ENCODE peak calls at places on chromosomes 6 and 20, in seven cellular contexts. One of them, this sample, is unnamed.
A peak's percentile ranks its signal among the peaks of the same experiment; 100 is the strongest.

GRCh38 chr20:10505320-10506226 is 70.5 kb downstream of the SLX4IP start:
- DNase-seq in upper lobe of right lung: no peak
- DNase-seq in heart left ventricle: no peak
- DNase-seq in GM23338: no peak
- DNase-seq in HCT116: no peak
- DNase-seq in astrocyte: no peak
- DNase-seq in thoracic aorta: no peak
- DNase-seq in this sample: no peak

GRCh38 chr20:61436674-61437279 is 184.7 kb downstream of the CDH4 start:
- DNase-seq in upper lobe of right lung: peak; percentile 22
- DNase-seq in astrocyte: peak; percentile 96
- DNase-seq in GM23338: peak; percentile 99
- DNase-seq in heart left ventricle: no peak
- DNase-seq in thoracic aorta: no peak
- DNase-seq in HCT116: no peak
- DNase-seq in this sample: no peak

GRCh38 chr6:84645000-84645399 is 119.4 kb downstream of the TBX18 start:
- DNase-seq in GM23338: no peak
- DNase-seq in heart left ventricle: no peak
- DNase-seq in HCT116: no peak
- DNase-seq in astrocyte: peak; percentile 64
- DNase-seq in thoracic aorta: no peak
- DNase-seq in upper lobe of right lung: no peak
- DNase-seq in this sample: no peak

GRCh38 chr20:401682-402495 is 6.2 kb upstream of the RBCK1 start:
- DNase-seq in HCT116: peak; percentile 94
- DNase-seq in heart left ventricle: no peak
- DNase-seq in astrocyte: peak; percentile 36
- DNase-seq in GM23338: no peak
- DNase-seq in thoracic aorta: no peak
- DNase-seq in upper lobe of right lung: no peak
- DNase-seq in this sample: no peak

GRCh38 chr6:154874684-154875594 is 120.2 kb upstream of the TIAM2 start:
- DNase-seq in GM23338: peak; percentile 39
- DNase-seq in thoracic aorta: no peak
- DNase-seq in upper lobe of right lung: no peak
- DNase-seq in HCT116: no peak
- DNase-seq in astrocyte: no peak
- DNase-seq in heart left ventricle: no peak
- DNase-seq in this sample: no peak

GRCh38 chr20:40687384-40688128 is 1.5 kb downstream of the MAFB start:
- DNase-seq in GM23338: peak; percentile 73
- DNase-seq in thoracic aorta: no peak
- DNase-seq in astrocyte: peak; percentile 19
- DNase-seq in upper lobe of right lung: peak; percentile 90
- DNase-seq in heart left ventricle: peak; percentile 58
- DNase-seq in HCT116: no peak
- DNase-seq in this sample: no peak

GRCh38 chr20:36205026-36205425 is 31.3 kb upstream of the AAR2 start:
- DNase-seq in thoracic aorta: no peak
- DNase-seq in astrocyte: no peak
- DNase-seq in heart left ventricle: no peak
- DNase-seq in upper lobe of right lung: no peak
- DNase-seq in HCT116: no peak
- DNase-seq in GM23338: no peak
- DNase-seq in this sample: no peak

GRCh38 chr6:148671085-148671484 is 75.7 kb upstream of the UST start:
- DNase-seq in astrocyte: no peak
- DNase-seq in heart left ventricle: no peak
- DNase-seq in upper lobe of right lung: no peak
- DNase-seq in GM23338: peak; percentile 58
- DNase-seq in HCT116: no peak
- DNase-seq in thoracic aorta: no peak
- DNase-seq in this sample: no peak

GRCh38 chr6:80742481-80742880 is 636.0 kb downstream of the BCKDHB start:
- DNase-seq in upper lobe of right lung: no peak
- DNase-seq in thoracic aorta: no peak
- DNase-seq in HCT116: peak; percentile 35
- DNase-seq in GM23338: peak; percentile 59
- DNase-seq in heart left ventricle: no peak
- DNase-seq in astrocyte: peak; percentile 39
- DNase-seq in this sample: no peak

GRCh38 chr6:36815962-36816735 is 23.1 kb downstream of the CPNE5 start:
- DNase-seq in upper lobe of right lung: no peak
- DNase-seq in GM23338: no peak
- DNase-seq in HCT116: no peak
- DNase-seq in astrocyte: no peak
- DNase-seq in heart left ventricle: no peak
- DNase-seq in thoracic aorta: no peak
- DNase-seq in this sample: no peak

GRCh38 chr6:29552512-29553051 is 7.0 kb downstream of the UBD start:
- DNase-seq in astrocyte: peak; percentile 46
- DNase-seq in upper lobe of right lung: no peak
- DNase-seq in thoracic aorta: no peak
- DNase-seq in HCT116: peak; percentile 21
- DNase-seq in heart left ventricle: no peak
- DNase-seq in GM23338: peak; percentile 62
- DNase-seq in this sample: no peak

GRCh38 chr20:4840831-4841230 is 119.1 kb downstream of the PRND start:
- DNase-seq in GM23338: no peak
- DNase-seq in thoracic aorta: no peak
- DNase-seq in heart left ventricle: no peak
- DNase-seq in HCT116: no peak
- DNase-seq in astrocyte: no peak
- DNase-seq in upper lobe of right lung: no peak
- DNase-seq in this sample: no peak

GRCh38 chr20:2872304-2873009 is 824 bp upstream of the PTPRA start:
- DNase-seq in heart left ventricle: peak; percentile 58
- DNase-seq in GM23338: peak; percentile 88
- DNase-seq in HCT116: no peak
- DNase-seq in upper lobe of right lung: peak; percentile 88
- DNase-seq in astrocyte: peak; percentile 34
- DNase-seq in thoracic aorta: peak; percentile 14
- DNase-seq in this sample: peak; percentile 80

GRCh38 chr6:157912326-157912725 is 69.3 kb upstream of the SYNJ2 start:
- DNase-seq in heart left ventricle: no peak
- DNase-seq in thoracic aorta: no peak
- DNase-seq in upper lobe of right lung: no peak
- DNase-seq in GM23338: peak; percentile 29
- DNase-seq in HCT116: no peak
- DNase-seq in astrocyte: peak; percentile 95
- DNase-seq in this sample: no peak

DNA sequence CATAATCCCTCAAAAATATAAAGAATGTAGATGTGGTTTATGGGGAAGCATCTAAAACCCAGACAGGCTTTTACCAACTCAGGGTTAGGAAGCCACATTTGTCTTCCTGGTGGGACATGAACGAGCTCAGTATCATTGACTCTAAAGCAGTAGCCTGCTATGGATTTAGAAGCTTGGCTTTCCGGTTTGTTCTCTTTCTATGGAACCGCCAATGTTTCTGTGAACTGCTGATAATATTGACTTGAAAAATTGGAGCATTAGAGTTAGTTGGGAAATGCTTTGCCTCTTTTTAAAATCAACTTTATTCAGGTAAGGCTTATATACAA is 52.5 kb downstream of the NEDD9 start:
- DNase-seq in astrocyte: peak; percentile 34
- DNase-seq in HCT116: no peak
- DNase-seq in heart left ventricle: no peak
- DNase-seq in upper lobe of right lung: no peak
- DNase-seq in thoracic aorta: no peak
- DNase-seq in GM23338: no peak
- DNase-seq in this sample: no peak
- H3K27ac ChIP-seq in astrocyte: no peak overlapping the region
- H3K27ac ChIP-seq in HCT116: no peak overlapping the region
- H3K27ac ChIP-seq in heart left ventricle: no peak overlapping the region
- H3K27ac ChIP-seq in upper lobe of right lung: no peak overlapping the region
- H3K27ac ChIP-seq in thoracic aorta: no peak overlapping the region
- H3K27ac ChIP-seq in GM23338: peak overlapping the region; percentile 12
- H3K27ac ChIP-seq in this sample: no peak overlapping the region

GRCh38 chr20:8399963-8400362 is 267.9 kb downstream of the PLCB1 start:
- DNase-seq in upper lobe of right lung: no peak
- DNase-seq in astrocyte: no peak
- DNase-seq in GM23338: no peak
- DNase-seq in thoracic aorta: no peak
- DNase-seq in HCT116: no peak
- DNase-seq in heart left ventricle: no peak
- DNase-seq in this sample: no peak

GRCh38 chr20:8394308-8394945 is 262.4 kb downstream of the PLCB1 start:
- DNase-seq in heart left ventricle: no peak
- DNase-seq in astrocyte: peak; percentile 21
- DNase-seq in HCT116: no peak
- DNase-seq in upper lobe of right lung: no peak
- DNase-seq in thoracic aorta: no peak
- DNase-seq in GM23338: no peak
- DNase-seq in this sample: no peak

GRCh38 chr20:8401491-8401890 is 269.4 kb downstream of the PLCB1 start:
- DNase-seq in heart left ventricle: no peak
- DNase-seq in upper lobe of right lung: no peak
- DNase-seq in thoracic aorta: no peak
- DNase-seq in GM23338: no peak
- DNase-seq in HCT116: no peak
- DNase-seq in astrocyte: no peak
- DNase-seq in this sample: no peak

GRCh38 chr20:8400461-8400860 is 268.4 kb downstream of the PLCB1 start:
- DNase-seq in GM23338: no peak
- DNase-seq in heart left ventricle: no peak
- DNase-seq in astrocyte: no peak
- DNase-seq in upper lobe of right lung: no peak
- DNase-seq in thoracic aorta: no peak
- DNase-seq in HCT116: no peak
- DNase-seq in this sample: no peak

DNA sequence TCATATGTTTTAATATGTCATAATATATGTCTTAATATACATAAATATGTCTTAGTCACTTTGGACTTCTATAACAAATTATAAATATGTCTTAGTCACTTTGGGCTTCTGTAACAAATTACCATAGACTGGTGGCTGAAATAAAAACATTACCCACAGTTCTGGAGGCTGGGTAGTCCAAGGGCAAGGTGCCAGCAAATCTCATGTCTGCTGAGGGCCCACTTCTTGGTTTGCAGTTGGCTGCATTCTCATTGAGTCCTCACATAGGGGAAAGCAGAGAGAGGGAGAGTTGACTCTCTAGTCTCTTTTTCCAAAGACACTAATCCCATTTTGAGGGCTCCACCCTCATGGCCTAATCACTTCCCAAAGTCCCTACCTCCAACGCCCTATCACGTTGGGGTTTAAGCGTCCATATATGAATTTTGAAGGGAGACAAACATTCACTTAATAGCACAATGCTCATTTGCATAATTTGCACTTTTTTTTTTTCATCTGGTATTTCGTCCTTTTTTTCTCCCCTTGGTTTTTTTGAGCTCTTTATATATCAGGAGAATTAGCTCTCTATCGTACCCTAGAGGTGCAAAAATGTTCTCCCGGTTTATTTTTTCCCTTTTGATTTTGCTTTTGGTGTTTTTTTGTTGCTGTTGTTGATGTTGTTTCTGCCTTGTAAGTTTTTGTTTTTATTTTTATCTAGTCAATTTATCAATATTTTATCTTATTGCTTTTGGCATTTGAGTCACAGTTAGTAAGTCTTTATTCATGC is 266.4 kb downstream of the PLCB1 start:
- DNase-seq in thoracic aorta: no peak
- DNase-seq in GM23338: peak; percentile 35
- DNase-seq in heart left ventricle: no peak
- DNase-seq in upper lobe of right lung: no peak
- DNase-seq in astrocyte: no peak
- DNase-seq in HCT116: no peak
- DNase-seq in this sample: no peak
- TF ChIP-seq CTCF in thoracic aorta: no peak
- TF ChIP-seq CTCF in GM23338: peak; percentile 64
- TF ChIP-seq CTCF in heart left ventricle: no peak
- TF ChIP-seq CTCF in upper lobe of right lung: no peak
- TF ChIP-seq CTCF in astrocyte: no peak
- TF ChIP-seq CTCF in HCT116: no peak
- TF ChIP-seq CTCF in this sample: no peak

DNA sequence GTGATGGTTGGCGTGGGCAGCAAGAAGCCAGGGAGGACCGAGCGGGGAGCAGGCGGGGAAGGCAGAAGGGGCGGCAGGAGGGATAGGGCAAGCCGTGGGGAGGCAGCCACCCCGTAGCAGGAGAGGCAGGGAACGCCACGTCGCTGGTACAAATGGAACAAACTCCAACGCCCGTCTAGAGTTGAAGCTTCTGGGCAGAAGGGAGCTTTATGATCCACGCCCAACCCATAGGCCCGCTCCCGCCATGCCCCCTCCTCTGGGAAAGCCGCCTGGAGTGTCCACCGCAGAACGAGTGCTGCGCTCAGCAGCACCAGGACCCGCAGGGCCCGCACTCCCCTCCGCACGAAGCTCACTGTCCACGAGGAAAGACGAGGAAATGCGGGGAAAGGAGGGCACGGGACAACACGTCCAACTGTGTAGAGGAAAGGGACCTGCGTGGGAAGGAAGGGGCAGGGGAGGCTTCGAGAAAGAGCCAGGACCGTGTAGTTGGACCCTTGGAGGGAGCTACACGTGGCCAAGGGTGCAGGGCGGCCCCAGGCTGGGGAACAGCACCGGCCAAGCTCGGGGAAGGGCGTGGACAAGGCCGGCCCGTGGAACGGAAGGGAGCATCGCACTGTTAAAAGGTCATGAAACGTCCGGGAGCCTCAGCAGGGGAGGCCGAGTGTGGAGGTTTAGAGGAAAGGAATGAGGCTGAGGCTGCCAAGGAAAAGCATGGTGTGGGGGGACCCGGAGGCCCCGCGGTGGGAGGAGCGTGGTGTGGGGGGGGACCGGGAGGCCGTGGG is 204.0 kb downstream of the DLL1 start:
- DNase-seq in upper lobe of right lung: peak; percentile 62
- DNase-seq in HCT116: no peak
- DNase-seq in astrocyte: no peak
- DNase-seq in heart left ventricle: no peak
- DNase-seq in thoracic aorta: no peak
- DNase-seq in GM23338: no peak
- DNase-seq in this sample: no peak
- H3K27me3 ChIP-seq in upper lobe of right lung: no peaks in the 10 kb centered on the region
- H3K27me3 ChIP-seq in HCT116: no peaks in the 10 kb centered on the region
- H3K27me3 ChIP-seq in astrocyte: no peaks in the 10 kb centered on the region
- H3K27me3 ChIP-seq in heart left ventricle: no peaks in the 10 kb centered on the region
- H3K27me3 ChIP-seq in thoracic aorta: no peaks in the 10 kb centered on the region
- H3K27me3 ChIP-seq in GM23338: no peaks in the 10 kb centered on the region
- H3K27me3 ChIP-seq in this sample: no peaks in the 10 kb centered on the region

DNA sequence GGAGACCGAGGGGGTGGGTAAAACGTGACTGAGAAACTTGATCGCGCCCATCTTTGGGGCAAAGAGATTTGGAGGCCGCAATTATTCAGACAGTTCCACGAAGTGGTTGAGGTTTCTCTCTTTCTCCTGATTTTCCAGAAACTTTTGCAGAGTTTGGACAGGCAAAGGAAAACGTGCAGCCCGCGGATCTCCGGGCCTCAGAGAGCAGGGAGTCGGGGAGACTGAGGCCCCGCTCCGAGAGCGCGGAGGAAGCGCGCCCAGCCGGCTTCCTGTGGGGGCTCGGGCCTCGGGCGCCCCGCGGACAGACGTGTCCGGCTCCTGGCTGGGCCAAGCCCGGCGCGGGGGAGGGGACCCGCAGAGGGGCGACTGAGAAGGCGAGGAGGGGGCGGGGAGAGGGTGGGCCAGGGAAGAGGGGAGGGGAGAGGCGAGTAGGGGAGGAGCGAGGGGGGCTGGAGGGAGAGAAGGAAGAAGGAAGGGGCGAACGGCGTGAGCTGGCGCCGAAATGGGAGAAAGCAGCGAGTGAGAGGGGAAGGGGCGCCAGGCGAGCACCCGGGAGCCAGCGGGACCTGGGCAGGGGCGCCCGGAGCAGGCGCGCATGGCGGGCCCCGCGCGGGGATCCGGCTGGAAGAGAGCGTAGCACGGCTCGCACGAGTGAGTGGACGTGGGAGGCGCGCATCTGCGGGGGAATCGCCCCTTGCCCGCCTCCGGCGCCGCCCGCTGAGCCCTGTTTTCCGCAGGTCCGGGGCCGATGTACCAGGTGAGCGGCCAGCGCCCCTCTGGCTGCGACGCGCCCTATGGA is at the start of gene MDFI:
- DNase-seq in GM23338: peak; percentile 87
- DNase-seq in upper lobe of right lung: no peak
- DNase-seq in thoracic aorta: no peak
- DNase-seq in heart left ventricle: peak; percentile 23
- DNase-seq in astrocyte: no peak
- DNase-seq in HCT116: no peak
- DNase-seq in this sample: no peak
- H3K27ac ChIP-seq in GM23338: no peak within 1 kb of the TSS
- H3K27ac ChIP-seq in upper lobe of right lung: peak within 1 kb of the TSS; percentile 78
- H3K27ac ChIP-seq in thoracic aorta: peak within 1 kb of the TSS; percentile 17
- H3K27ac ChIP-seq in heart left ventricle: peak within 1 kb of the TSS; percentile 46
- H3K27ac ChIP-seq in astrocyte: no peak within 1 kb of the TSS
- H3K27ac ChIP-seq in HCT116: peak within 1 kb of the TSS; percentile 94
- H3K27ac ChIP-seq in this sample: no peak within 1 kb of the TSS

This sample was measured in CD4-positive, alpha-beta T cell.